ENCODE peak calls at places on chromosomes 16 and 17, in four cellular contexts. One of them, this sample, is unnamed.
A peak's percentile ranks its signal among the peaks of the same experiment; 100 is the strongest.

GRCh38 chr16:80569440-80570105 is 28.8 kb downstream of the DYNLRB2 start:
- DNase-seq in A549: no peak
- DNase-seq in K562: no peak
- DNase-seq in H1: no peak
- DNase-seq in this sample: no peak

GRCh38 chr16:88754912-88755744 is 29.9 kb downstream of the PIEZO1 start:
- DNase-seq in A549: no peak
- DNase-seq in K562: no peak
- DNase-seq in H1: no peak
- DNase-seq in this sample: no peak

GRCh38 chr17:6241381-6241780 is 171.2 kb downstream of the WSCD1 start:
- DNase-seq in A549: peak; percentile 25
- DNase-seq in K562: no peak
- DNase-seq in H1: no peak
- DNase-seq in this sample: no peak

GRCh38 chr16:26605872-26606271 is 460.9 kb upstream of the C16orf82 start:
- DNase-seq in A549: no peak
- DNase-seq in K562: no peak
- DNase-seq in H1: no peak
- DNase-seq in this sample: no peak

GRCh38 chr16:50664270-50664669 is 16.8 kb downstream of the SNX20 start:
- DNase-seq in A549: no peak
- DNase-seq in K562: no peak
- DNase-seq in H1: no peak
- DNase-seq in this sample: no peak

GRCh38 chr16:48613061-48613957 is 3.3 kb upstream of the N4BP1 start:
- DNase-seq in A549: no peak
- DNase-seq in K562: no peak
- DNase-seq in H1: no peak
- DNase-seq in this sample: peak; percentile 76

GRCh38 chr17:40063034-40063765 is 435 bp downstream of the THRA start:
- DNase-seq in A549: no peak
- DNase-seq in K562: peak; percentile 75
- DNase-seq in H1: peak; percentile 89
- DNase-seq in this sample: peak; percentile 41

GRCh38 chr17:77494664-77495435 is 354.1 kb downstream of the SEC14L1 start:
- DNase-seq in A549: peak; percentile 92
- DNase-seq in K562: peak; percentile 83
- DNase-seq in H1: peak; percentile 91
- DNase-seq in this sample: peak; percentile 62

GRCh38 chr17:31299624-31300023 is 2.6 kb upstream of the OMG start:
- DNase-seq in A549: no peak
- DNase-seq in K562: no peak
- DNase-seq in H1: no peak
- DNase-seq in this sample: no peak

GRCh38 chr16:11350531-11351335 is 5.5 kb downstream of the RMI2 start:
- DNase-seq in A549: no peak
- DNase-seq in K562: no peak
- DNase-seq in H1: no peak
- DNase-seq in this sample: no peak

GRCh38 chr17:27320222-27320560 is 26.3 kb downstream of the WSB1 start:
- DNase-seq in A549: no peak
- DNase-seq in K562: no peak
- DNase-seq in H1: no peak
- DNase-seq in this sample: no peak

GRCh38 chr17:83137523-83137922 is 58.1 kb downstream of the METRNL start:
- DNase-seq in A549: no peak
- DNase-seq in K562: no peak
- DNase-seq in H1: no peak
- DNase-seq in this sample: no peak

GRCh38 chr16:87844374-87844733 is 25.0 kb downstream of the SLC7A5 start:
- DNase-seq in A549: no peak
- DNase-seq in K562: no peak
- DNase-seq in H1: peak; percentile 75
- DNase-seq in this sample: no peak

GRCh38 chr17:82329683-82330321 is 3.8 kb downstream of the SECTM1 start:
- DNase-seq in A549: no peak
- DNase-seq in K562: no peak
- DNase-seq in H1: no peak
- DNase-seq in this sample: no peak

GRCh38 chr16:56424791-56425438 is 430 bp downstream of the AMFR start:
- DNase-seq in A549: peak; percentile 21
- DNase-seq in K562: peak; percentile 79
- DNase-seq in H1: peak; percentile 63
- DNase-seq in this sample: no peak

GRCh38 chr17:2724783-2725164 is 13.2 kb upstream of the CLUH start:
- DNase-seq in A549: peak; percentile 77
- DNase-seq in K562: peak; percentile 36
- DNase-seq in H1: peak; percentile 77
- DNase-seq in this sample: no peak

GRCh38 chr16:81519298-81520150 is 74.9 kb downstream of the CMIP start:
- DNase-seq in A549: no peak
- DNase-seq in K562: no peak
- DNase-seq in H1: no peak
- DNase-seq in this sample: no peak

GRCh38 chr17:11880714-11881113 is 116.6 kb downstream of the ZNF18 start:
- DNase-seq in A549: peak; percentile 33
- DNase-seq in K562: peak; percentile 11
- DNase-seq in H1: no peak
- DNase-seq in this sample: peak; percentile 52

GRCh38 chr16:5604770-5605169 is 507.2 kb upstream of the EEF2KMT start:
- DNase-seq in A549: peak; percentile 18
- DNase-seq in K562: peak; percentile 13
- DNase-seq in H1: no peak
- DNase-seq in this sample: peak; percentile 23

GRCh38 chr16:17375388-17376304 is 95.1 kb downstream of the XYLT1 start:
- DNase-seq in A549: no peak
- DNase-seq in K562: no peak
- DNase-seq in H1: no peak
- DNase-seq in this sample: no peak

GRCh38 chr17:39178516-39178915 is 12.6 kb upstream of the ARL5C start:
- DNase-seq in A549: no peak
- DNase-seq in K562: no peak
- DNase-seq in H1: no peak
- DNase-seq in this sample: no peak

GRCh38 chr16:87828071-87828971 is 41.0 kb downstream of the SLC7A5 start:
- DNase-seq in A549: no peak
- DNase-seq in K562: no peak
- DNase-seq in H1: no peak
- DNase-seq in this sample: no peak

GRCh38 chr17:38591759-38592241 is 14.0 kb downstream of the SRCIN1 start:
- DNase-seq in A549: no peak
- DNase-seq in K562: no peak
- DNase-seq in H1: no peak
- DNase-seq in this sample: no peak

GRCh38 chr17:35243459-35244204 is 760 bp downstream of the SLFN5 start:
- DNase-seq in A549: peak; percentile 40
- DNase-seq in K562: no peak
- DNase-seq in H1: peak; percentile 58
- DNase-seq in this sample: no peak

DNA sequence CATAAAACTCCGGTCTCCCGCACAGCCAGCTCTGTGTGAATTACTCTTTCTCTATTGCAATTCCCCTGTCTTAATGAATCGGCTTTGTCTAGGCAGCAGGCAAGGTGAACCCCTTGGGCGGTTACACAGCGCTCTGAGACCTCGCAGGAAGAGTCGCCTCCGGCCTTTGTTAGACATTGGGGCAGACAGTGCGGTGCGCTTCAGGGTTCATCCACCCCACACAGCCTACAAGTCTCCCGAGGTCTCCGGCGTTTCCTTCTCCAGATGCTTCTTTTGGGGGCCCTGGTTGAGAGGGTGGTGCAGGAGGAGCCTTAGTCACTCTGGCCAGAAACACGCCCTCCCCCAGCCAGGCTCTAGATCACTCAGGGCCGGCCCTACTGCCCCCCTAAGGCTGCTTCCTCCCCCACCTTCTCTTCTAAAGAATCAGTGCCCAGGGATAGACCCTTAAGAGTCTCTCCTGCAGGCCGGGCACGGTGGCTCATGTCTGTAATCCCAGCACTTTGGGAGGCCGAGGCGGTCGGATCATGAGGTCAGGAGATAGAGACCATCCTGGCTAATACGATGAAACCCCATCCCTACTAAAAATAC is 1.7 kb upstream of the MSRB1 start:
- DNase-seq in A549: no peak
- DNase-seq in K562: no peak
- DNase-seq in H1: no peak
- DNase-seq in this sample: no peak
- TF ChIP-seq RNF2 in A549: no peak
- TF ChIP-seq RNF2 in K562: no peak
- TF ChIP-seq RNF2 in H1: no peak
- TF ChIP-seq RNF2 in this sample: no peak

GRCh38 chr16:85136213-85136704 is 24.0 kb upstream of the CIBAR2 start:
- DNase-seq in A549: no peak
- DNase-seq in K562: no peak
- DNase-seq in H1: no peak
- DNase-seq in this sample: no peak
- TF ChIP-seq RNF2 in A549: no peak
- TF ChIP-seq RNF2 in K562: no peak
- TF ChIP-seq RNF2 in H1: no peak
- TF ChIP-seq RNF2 in this sample: no peak

DNA sequence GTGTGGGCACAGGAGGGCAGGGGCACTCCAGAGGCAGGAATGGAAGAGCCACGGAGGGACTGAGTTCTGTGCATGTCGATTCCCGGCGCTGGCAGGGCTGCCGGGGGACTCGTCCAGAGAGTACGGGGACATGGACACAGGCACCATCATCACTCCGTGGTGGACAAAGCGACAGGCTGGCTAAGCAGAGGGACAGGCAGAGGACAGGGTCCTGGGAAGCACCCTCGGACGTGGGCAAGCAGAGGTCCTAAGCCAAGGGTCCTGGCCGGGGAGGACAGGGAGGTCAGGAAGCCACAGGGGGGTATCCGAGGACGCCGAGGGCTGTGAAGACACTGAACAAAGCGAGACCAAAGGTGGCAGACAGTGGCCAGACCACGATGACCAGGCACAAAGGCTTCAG is 44.3 kb upstream of the ENPP7 start:
- DNase-seq in A549: no peak
- DNase-seq in K562: no peak
- DNase-seq in H1: no peak
- DNase-seq in this sample: no peak
- TF ChIP-seq RNF2 in A549: no peak
- TF ChIP-seq RNF2 in K562: no peak
- TF ChIP-seq RNF2 in H1: no peak
- TF ChIP-seq RNF2 in this sample: no peak

GRCh38 chr17:29070795-29071194 is 27.9 kb downstream of the PIPOX start:
- DNase-seq in A549: no peak
- DNase-seq in K562: no peak
- DNase-seq in H1: no peak
- DNase-seq in this sample: no peak
- TF ChIP-seq RNF2 in A549: no peak
- TF ChIP-seq RNF2 in K562: no peak
- TF ChIP-seq RNF2 in H1: no peak
- TF ChIP-seq RNF2 in this sample: no peak

GRCh38 chr17:63966646-63967265 is 6.0 kb downstream of the SCN4A start:
- DNase-seq in A549: no peak
- DNase-seq in K562: no peak
- DNase-seq in H1: no peak
- DNase-seq in this sample: no peak
- TF ChIP-seq RNF2 in A549: no peak
- TF ChIP-seq RNF2 in K562: no peak
- TF ChIP-seq RNF2 in H1: no peak
- TF ChIP-seq RNF2 in this sample: no peak

GRCh38 chr17:61774724-61775123 is 88.6 kb downstream of the BRIP1 start:
- DNase-seq in A549: no peak
- DNase-seq in K562: no peak
- DNase-seq in H1: no peak
- DNase-seq in this sample: no peak
- TF ChIP-seq RNF2 in A549: no peak
- TF ChIP-seq RNF2 in K562: no peak
- TF ChIP-seq RNF2 in H1: no peak
- TF ChIP-seq RNF2 in this sample: no peak

GRCh38 chr17:47694018-47694817 is at the start of gene TBKBP1:
- DNase-seq in A549: peak; percentile 59
- DNase-seq in K562: peak; percentile 89
- DNase-seq in H1: peak; percentile 93
- DNase-seq in this sample: peak; percentile 41

GRCh38 chr17:47695664-47696376 is 1.9 kb downstream of the TBKBP1 start:
- DNase-seq in A549: no peak
- DNase-seq in K562: no peak
- DNase-seq in H1: peak; percentile 57
- DNase-seq in this sample: no peak

GRCh38 chr17:47696717-47697642 is 3.0 kb downstream of the TBKBP1 start:
- DNase-seq in A549: no peak
- DNase-seq in K562: no peak
- DNase-seq in H1: no peak
- DNase-seq in this sample: no peak

GRCh38 chr17:47693667-47694017 is 319 bp upstream of the TBKBP1 start:
- DNase-seq in A549: no peak
- DNase-seq in K562: no peak
- DNase-seq in H1: no peak
- DNase-seq in this sample: no peak

DNA sequence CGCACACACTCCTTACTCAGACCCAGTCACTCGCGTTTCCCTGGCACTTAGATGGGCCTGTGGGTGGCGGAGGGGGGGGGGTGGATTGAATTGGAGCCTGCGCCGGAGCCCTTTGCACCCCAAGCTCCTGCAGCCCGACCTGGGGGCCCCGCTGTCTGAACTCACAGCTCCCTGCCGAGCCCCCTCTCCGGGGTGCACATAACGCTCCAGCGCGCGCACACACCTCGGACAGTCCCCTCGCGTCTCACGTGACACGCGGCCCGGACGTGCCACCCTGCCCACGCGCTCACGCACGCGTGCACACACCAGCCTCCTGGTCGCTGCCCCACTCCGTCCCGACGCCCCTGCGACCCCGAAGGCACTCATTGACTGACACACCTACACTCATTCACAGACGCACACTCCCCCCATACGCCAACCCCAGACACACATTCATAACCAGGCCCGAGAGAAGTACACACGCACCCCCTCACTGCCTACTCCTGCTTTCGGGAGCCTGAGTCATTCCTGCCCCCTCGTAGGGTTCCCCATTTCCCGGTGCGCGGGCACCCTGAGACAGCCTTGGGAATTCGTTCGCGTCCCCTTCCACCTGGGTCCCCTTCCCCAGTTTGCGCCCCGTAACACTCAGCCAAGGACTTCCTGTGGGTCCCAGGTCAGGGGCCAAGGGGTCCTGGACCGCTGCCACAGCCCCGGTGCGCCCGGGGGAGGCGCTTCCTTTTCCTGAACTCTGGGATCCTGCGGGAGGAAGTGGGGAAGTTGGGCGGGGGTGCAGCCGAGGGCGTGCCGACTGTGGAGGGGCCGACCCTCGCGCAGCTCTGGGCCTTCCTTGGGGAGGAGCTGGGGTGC is 1.1 kb downstream of the TBKBP1 start:
- DNase-seq in A549: no peak
- DNase-seq in K562: peak; percentile 68
- DNase-seq in H1: peak; percentile 77
- DNase-seq in this sample: no peak
- TF ChIP-seq RNF2 in A549: no peak
- TF ChIP-seq RNF2 in K562: no peak
- TF ChIP-seq RNF2 in H1: no peak
- TF ChIP-seq RNF2 in this sample: no peak

GRCh38 chr17:44467108-44467507 is 36.1 kb downstream of the GPATCH8 start:
- DNase-seq in A549: no peak
- DNase-seq in K562: no peak
- DNase-seq in H1: no peak
- DNase-seq in this sample: no peak
- TF ChIP-seq RNF2 in A549: no peak
- TF ChIP-seq RNF2 in K562: no peak
- TF ChIP-seq RNF2 in H1: no peak
- TF ChIP-seq RNF2 in this sample: no peak